ENCODE peak calls at places on chromosome 6, in four cellular contexts. J, V, N and S are unnamed samples.

GRCh38 chr6:3235486-3235885 is 8.0 kb upstream of the TUBB2B start:
- DNase-seq in J (no peak), V (no peak), N (no peak), S (no peak)

GRCh38 chr6:166619912-166620311 is 7.1 kb downstream of the RPS6KA2 start:
- DNase-seq in J (no peak), V (peak), N (peak), S (no peak)

GRCh38 chr6:26470643-26471042 is 12.9 kb downstream of the BTN2A1 start:
- DNase-seq in J (no peak), V (no peak), N (no peak), S (no peak)

GRCh38 chr6:53168516-53169257 is 20.0 kb upstream of the GCM1 start:
- DNase-seq in J (no peak), V (no peak), N (no peak), S (no peak)

GRCh38 chr6:143245656-143246055 is 185.0 kb downstream of the AIG1 start:
- DNase-seq in J (no peak), V (no peak), N (no peak), S (no peak)

GRCh38 chr6:100573169-100573568 is 108.4 kb upstream of the SIM1 start:
- DNase-seq in J (no peak), V (no peak), N (peak), S (no peak)

GRCh38 chr6:100464910-100465700 is at the start of gene SIM1:
- DNase-seq in J (peak), V (no peak), N (peak), S (peak)

GRCh38 chr6:92507552-92507951 is 911.8 kb downstream of the EPHA7 start:
- DNase-seq in J (no peak), V (no peak), N (no peak), S (no peak)

GRCh38 chr6:163841326-163841725 is 426.8 kb downstream of the QKI start:
- DNase-seq in J (no peak), V (no peak), N (no peak), S (no peak)

GRCh38 chr6:27591660-27592059 is 118.8 kb upstream of the ZNF184 start:
- DNase-seq in J (no peak), V (no peak), N (no peak), S (no peak)

GRCh38 chr6:140490086-140490485 is 1115.6 kb upstream of the CITED2 start:
- DNase-seq in J (no peak), V (no peak), N (no peak), S (no peak)

GRCh38 chr6:107731422-107732319 is 92.4 kb downstream of the SCML4 start:
- DNase-seq in J (no peak), V (no peak), N (no peak), S (no peak)

GRCh38 chr6:42692151-42692911 is 30.1 kb downstream of the PRPH2 start:
- DNase-seq in J (no peak), V (peak), N (no peak), S (no peak)

GRCh38 chr6:7290079-7290478 is 22.9 kb downstream of the SSR1 start:
- DNase-seq in J (no peak), V (no peak), N (no peak), S (no peak)

GRCh38 chr6:123806561-123806960 is 2.9 kb downstream of the NKAIN2 start:
- DNase-seq in J (no peak), V (no peak), N (no peak), S (no peak)

DNA sequence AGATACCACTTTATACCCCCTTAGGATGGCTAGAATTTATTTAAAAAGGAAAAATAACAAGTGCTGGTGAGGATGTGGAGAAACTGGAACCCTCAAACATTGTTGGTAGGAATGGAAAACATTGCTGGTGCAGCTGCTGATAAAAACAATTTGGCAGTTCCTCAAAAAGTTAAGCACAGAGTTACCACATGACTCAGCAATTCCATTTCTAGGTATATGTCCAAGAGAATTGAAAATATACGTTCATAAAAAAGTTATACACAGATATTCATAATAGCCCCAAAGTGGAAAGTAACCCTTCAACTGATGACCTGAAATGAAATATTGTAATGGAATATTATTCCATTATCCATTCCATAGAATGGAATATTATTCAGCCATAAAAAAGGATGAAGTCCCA is 55.0 kb downstream of the CD83 start:
- DNase-seq in J (no peak), V (no peak), N (no peak), S (no peak)
- TF ChIP-seq CTCF in J (no peak), V (no peak), N (no peak), S (no peak)

GRCh38 chr6:56766139-56766805 is 123.6 kb upstream of the DST start:
- DNase-seq in J (no peak), V (no peak), N (no peak), S (no peak)

GRCh38 chr6:56767435-56767834 is 124.7 kb upstream of the DST start:
- DNase-seq in J (no peak), V (no peak), N (no peak), S (no peak)

GRCh38 chr6:56770011-56770520 is 127.4 kb upstream of the DST start:
- DNase-seq in J (no peak), V (no peak), N (no peak), S (no peak)

GRCh38 chr6:56766806-56767178 is 124.1 kb upstream of the DST start:
- DNase-seq in J (peak), V (no peak), N (no peak), S (no peak)

DNA sequence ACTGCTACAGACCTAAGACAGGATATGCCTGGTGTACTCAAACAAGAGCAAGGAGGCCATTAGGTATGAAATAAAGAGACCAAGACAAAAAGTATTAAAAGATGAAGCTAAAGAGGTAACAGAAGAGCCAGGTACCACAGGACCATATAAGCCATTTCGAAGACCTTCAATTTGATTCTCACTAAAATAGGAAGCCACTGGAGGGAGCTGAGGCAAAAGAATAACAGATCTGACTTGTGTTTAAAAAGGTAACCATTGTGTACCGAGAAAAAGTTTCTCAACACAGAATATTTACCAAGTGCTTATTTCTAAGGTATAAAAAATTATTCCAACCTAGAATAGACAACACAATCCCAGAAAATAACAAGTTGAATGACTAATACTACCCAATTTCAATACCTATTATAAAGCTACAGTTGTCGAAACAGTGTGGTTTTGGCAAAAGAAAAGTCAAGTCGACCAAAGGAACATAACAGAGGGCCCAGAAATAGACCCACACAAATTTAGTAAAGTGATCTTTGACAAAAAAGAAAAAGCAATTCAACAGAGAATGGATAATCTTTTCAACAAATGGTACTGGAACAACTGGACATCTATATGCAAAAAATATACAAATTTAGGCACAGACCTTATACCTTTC is 125.3 kb upstream of the DST start:
- DNase-seq in J (no peak), V (no peak), N (no peak), S (no peak)
- TF ChIP-seq CTCF in J (no peak), V (no peak), N (no peak), S (no peak)

GRCh38 chr6:24257282-24257681 is 100.6 kb downstream of the DCDC2 start:
- DNase-seq in J (no peak), V (no peak), N (no peak), S (no peak)
- TF ChIP-seq CTCF in J (no peak), V (no peak), N (no peak), S (peak)

GRCh38 chr6:24549674-24550418 is 55.1 kb downstream of the ALDH5A1 start:
- DNase-seq in J (no peak), V (no peak), N (no peak), S (no peak)

GRCh38 chr6:24545691-24546090 is 50.9 kb downstream of the ALDH5A1 start:
- DNase-seq in J (no peak), V (no peak), N (no peak), S (no peak)

GRCh38 chr6:24546432-24546831 is 51.7 kb downstream of the ALDH5A1 start:
- DNase-seq in J (no peak), V (no peak), N (no peak), S (no peak)

GRCh38 chr6:24549158-24549557 is 54.4 kb downstream of the ALDH5A1 start:
- DNase-seq in J (no peak), V (no peak), N (no peak), S (no peak)

GRCh38 chr6:24547243-24547642 is 52.5 kb downstream of the ALDH5A1 start:
- DNase-seq in J (peak), V (no peak), N (no peak), S (no peak)
- TF ChIP-seq CTCF in J (no peak), V (no peak), N (no peak), S (no peak)